ENCODE peak calls at places on chromosomes 13 and 19, in eight cellular contexts. T is thoracic aorta; D is brain microvascular endothelial cell; X is CD8-positive, alpha-beta T cell; N is uterus; M is left ventricle myocardium inferior; Z is breast epithelium; H is mesendoderm. L is an unnamed sample. For H3K27me3, the result is how much of the 10 kb centered on the place peaks cover.

GRCh38 chr19:35932291-35932936 is 3.8 kb upstream of the LRFN3 start:
- DNase-seq in T (no peak), D (no peak), X (no peak), N (no peak), M (no peak), Z (no peak), H (no peak), L (no peak)

GRCh38 chr13:91601273-91601672 is 202.9 kb downstream of the GPC5 start:
- DNase-seq in T (no peak), D (no peak), X (no peak), N (no peak), M (no peak), Z (no peak), H (no peak), L (no peak)

GRCh38 chr13:77583551-77583950 is 48.0 kb downstream of the SCEL start:
- DNase-seq in T (no peak), D (no peak), X (no peak), N (no peak), M (no peak), Z (no peak), H (no peak), L (no peak)

GRCh38 chr13:60095300-60095699 is 68.4 kb downstream of the DIAPH3 start:
- DNase-seq in T (no peak), D (no peak), X (no peak), N (no peak), M (no peak), Z (no peak), H (peak), L (no peak)

GRCh38 chr19:42092350-42092749 is 16.4 kb downstream of the ZNF574 start:
- DNase-seq in T (no peak), D (no peak), X (no peak), N (no peak), M (no peak), Z (no peak), H (peak), L (no peak)

GRCh38 chr19:13986348-13986904 is 19.7 kb downstream of the RFX1 start:
- DNase-seq in T (peak), D (peak), X (peak), N (peak), M (peak), Z (no peak), H (peak), L (no peak)

GRCh38 chr19:45506246-45506990 is 861 bp upstream of the VASP start:
- DNase-seq in T (peak), D (peak), X (peak), N (peak), M (peak), Z (peak), H (peak), L (peak)

GRCh38 chr19:23665651-23666410 is 21.2 kb downstream of the ZNF675 start:
- DNase-seq in T (no peak), D (no peak), X (no peak), N (no peak), M (no peak), Z (no peak), H (peak), L (no peak)

GRCh38 chr13:63448654-63449053 is 2033.0 kb upstream of the PCDH20 start:
- DNase-seq in T (no peak), D (no peak), X (no peak), N (no peak), M (no peak), Z (no peak), H (no peak), L (no peak)

GRCh38 chr19:2650515-2650914 is 52.0 kb downstream of the GNG7 start:
- DNase-seq in T (no peak), D (no peak), X (no peak), N (no peak), M (peak), Z (no peak), H (no peak), L (no peak)

GRCh38 chr19:22634450-22634827 is 315 bp downstream of the ZNF492 start:
- DNase-seq in T (no peak), D (no peak), X (no peak), N (no peak), M (no peak), Z (no peak), H (no peak), L (no peak)

GRCh38 chr19:30781519-30781918 is 409.3 kb downstream of the ZNF536 start:
- DNase-seq in T (no peak), D (no peak), X (no peak), N (no peak), M (peak), Z (no peak), H (no peak), L (peak)

GRCh38 chr13:92187378-92187989 is 789.1 kb downstream of the GPC5 start:
- DNase-seq in T (no peak), D (peak), X (no peak), N (no peak), M (no peak), Z (no peak), H (peak), L (peak)

GRCh38 chr13:28548872-28549271 is 53.9 kb upstream of the FLT1 start:
- DNase-seq in T (no peak), D (no peak), X (no peak), N (no peak), M (no peak), Z (no peak), H (peak), L (no peak)

GRCh38 chr13:59103004-59103768 is 1060.5 kb downstream of the DIAPH3 start:
- DNase-seq in T (no peak), D (no peak), X (no peak), N (no peak), M (no peak), Z (no peak), H (no peak), L (no peak)

GRCh38 chr13:100707818-100708740 is 33.5 kb upstream of the TMTC4 start:
- DNase-seq in T (no peak), D (no peak), X (no peak), N (no peak), M (no peak), Z (no peak), H (no peak), L (no peak)

DNA sequence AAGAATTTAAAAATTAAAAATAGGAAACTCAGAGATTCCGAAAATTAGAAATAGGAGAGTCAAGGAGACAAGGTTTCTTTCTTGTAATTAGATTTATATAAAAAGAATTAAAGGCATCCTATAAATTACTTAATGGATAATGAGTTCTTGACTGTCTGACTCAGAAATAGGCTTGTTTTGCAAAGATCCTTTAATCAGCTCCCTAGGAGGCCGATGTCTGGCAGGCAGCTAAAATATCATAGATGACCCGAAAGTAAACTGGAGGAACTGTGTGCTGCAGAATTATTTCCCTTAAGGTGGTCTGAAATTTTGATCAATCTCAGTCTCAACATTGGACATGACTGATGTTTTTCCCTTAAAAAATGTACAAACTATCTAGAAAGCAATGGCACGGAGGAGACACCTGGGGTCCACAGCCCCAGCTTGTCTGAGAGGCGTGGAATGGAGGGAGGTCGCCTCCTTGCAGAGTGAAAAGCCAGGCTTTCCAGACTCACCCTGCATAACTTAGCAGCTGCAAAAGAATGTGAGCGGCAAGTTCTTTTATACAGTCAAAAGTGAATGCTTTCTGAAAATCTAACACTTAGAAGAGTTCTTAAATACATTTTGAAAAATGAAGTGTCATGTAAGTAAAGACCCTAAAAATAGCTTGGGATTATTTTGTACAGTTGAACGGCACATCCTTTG is 44.7 kb downstream of the MBNL2 start:
- DNase-seq in T (no peak), D (peak), X (no peak), N (no peak), M (no peak), Z (no peak), H (peak), L (no peak)
- H3K27me3 ChIP-seq in T (under half), D (under half), X (under half), N (under half), M (under half), Z (under half), H (under half), L (under half)

GRCh38 chr13:99075268-99076191 is 97.7 kb upstream of the DOCK9 start:
- DNase-seq in T (no peak), D (no peak), X (no peak), N (no peak), M (no peak), Z (no peak), H (peak), L (no peak)
- H3K27ac ChIP-seq in T (no peak), D (no peak), X (peak), N (no peak), M (peak), Z (no peak), H (no peak), L (no peak)

DNA sequence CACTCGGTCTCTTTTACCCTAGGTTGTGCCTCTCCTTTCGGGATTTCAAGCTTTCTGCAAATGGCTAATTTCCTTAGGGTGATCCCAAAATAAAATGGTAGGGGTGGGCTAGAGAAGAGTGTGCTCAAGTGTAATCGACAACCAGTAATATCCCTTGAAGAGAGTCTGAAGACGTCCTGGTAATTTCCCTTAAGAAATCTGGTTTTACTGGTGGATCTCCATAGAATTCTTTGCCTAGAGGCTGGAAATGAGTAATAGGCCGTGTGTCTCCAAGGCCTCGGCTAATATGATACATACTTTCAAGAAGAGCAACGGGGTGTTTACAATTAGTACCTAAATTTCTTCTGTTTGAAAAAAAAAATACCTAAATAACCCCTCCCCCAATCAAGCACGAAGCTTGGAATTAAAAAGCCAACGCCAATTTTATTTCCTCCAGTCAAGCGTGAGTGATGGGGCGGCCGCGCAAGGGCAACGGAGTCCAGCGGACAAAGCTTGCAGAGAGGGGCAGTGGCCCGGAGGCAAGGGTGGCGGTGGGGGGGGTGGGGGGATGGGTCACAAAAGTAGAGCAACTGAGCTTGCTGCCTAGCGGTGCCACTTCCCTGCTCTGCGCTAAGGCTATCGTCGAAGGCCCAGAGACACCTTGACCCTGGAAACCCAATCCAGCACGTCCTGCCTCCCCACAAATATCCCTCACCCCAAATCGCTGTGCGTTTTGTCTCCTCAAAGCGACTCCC is 7.8 kb downstream of the SOX21 start:
- DNase-seq in T (no peak), D (no peak), X (no peak), N (no peak), M (no peak), Z (no peak), H (no peak), L (no peak)
- H3K4me3 ChIP-seq in T (no peak), D (no peak), X (no peak), N (no peak), M (no peak), Z (no peak), H (no peak), L (no peak)

DNA sequence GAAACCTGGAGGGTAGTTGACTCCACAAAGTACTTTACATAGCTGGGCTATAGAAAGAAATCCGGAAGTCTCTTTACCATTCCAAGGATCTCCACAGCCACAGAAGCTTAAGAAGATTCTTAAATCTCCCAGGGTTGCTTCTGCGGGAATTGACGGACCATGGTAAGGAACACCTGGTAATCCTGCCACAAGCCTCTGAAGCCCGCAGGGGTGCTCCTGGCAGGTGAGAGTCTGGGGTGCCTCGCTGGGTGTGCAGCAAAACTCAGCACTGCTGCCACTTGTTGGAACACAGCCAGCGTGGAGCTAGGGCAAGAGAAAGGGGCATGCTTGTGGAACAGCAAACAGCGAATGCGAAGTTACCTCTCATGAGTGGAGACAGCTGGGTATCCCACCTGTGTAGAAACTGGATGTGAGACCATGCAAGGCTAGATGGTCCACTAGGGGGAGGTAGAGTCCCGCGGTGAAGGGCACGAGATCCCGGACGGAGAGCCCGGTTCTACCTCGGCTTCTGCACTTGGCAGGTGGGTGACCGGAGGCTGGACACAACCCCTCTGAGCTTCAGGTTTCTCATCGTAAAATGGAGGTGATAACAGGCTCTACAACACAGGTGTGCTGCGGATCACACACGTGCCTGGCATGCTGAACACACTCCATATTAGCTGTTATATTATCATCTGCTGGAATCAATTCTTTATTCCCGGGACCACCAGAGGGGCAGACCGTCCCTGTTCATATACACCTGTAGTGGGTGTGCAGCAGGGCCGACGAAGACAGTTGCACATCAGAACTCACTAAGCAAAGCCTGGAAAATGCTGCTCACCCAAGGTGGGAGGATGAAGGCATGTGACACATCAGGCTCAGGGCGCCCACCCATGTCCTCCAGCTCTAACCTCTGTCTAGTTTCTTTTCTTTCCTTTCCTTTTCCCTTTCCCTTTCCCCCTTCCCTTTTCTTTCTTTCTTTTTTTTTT is 24.1 kb upstream of the UBAC2 start:
- DNase-seq in T (no peak), D (peak), X (peak), N (peak), M (peak), Z (peak), H (peak), L (peak)
- H3K27me3 ChIP-seq in T (under half), D (under half), X (under half), N (under half), M (half or more), Z (under half), H (under half), L (under half)

DNA sequence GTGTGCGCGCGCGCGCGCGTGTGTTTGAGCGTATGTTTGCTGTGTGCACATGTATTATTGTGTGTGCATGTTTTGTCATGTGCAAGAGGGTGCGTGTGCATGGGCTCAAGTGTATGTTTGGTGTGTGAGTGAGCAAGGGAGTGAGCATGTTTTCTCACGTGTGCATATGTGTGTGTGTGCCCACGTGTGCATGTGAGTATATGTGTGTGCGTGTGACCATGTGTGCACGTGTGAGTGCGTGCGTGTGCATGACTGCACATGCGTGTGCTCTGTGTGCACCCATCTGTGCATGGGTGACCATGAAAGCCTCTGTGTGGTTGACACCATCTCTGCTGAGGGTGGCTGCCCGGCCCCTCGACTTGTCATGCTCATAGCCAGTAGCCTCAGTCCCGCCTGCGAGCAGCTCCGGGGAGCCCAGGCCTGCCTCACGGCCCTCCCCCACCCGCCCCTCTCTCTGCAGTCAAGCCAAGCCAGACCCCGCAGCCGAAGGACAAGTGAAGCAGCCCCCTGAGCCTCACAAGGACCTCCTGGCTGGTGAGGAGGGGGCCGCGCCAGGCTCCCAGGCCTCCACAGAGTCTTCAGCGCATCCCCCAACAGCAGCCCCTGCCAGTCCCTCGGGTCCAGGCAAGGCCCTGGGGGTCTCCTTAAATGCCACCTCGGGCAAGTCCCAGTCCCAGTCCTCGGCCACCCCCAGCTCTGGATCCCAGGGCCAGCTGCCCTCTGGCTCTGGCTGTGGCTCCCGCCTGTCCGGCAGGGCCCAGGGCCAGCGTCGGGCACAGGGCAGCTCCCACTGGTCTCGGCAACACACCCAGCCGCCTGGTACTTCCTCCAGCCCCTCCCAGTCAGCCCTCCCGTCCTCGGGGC is 6.0 kb downstream of the REEP6 start:
- DNase-seq in T (no peak), D (no peak), X (no peak), N (no peak), M (no peak), Z (no peak), H (no peak), L (no peak)
- H3K27ac ChIP-seq in T (no peak), D (no peak), X (no peak), N (no peak), M (no peak), Z (no peak), H (no peak), L (no peak)

GRCh38 chr19:46620716-46621115 is 4.2 kb downstream of the PTGIR start:
- DNase-seq in T (no peak), D (peak), X (no peak), N (no peak), M (no peak), Z (no peak), H (no peak), L (no peak)
- H3K4me3 ChIP-seq in T (peak), D (no peak), X (no peak), N (no peak), M (peak), Z (peak), H (no peak), L (no peak)

DNA sequence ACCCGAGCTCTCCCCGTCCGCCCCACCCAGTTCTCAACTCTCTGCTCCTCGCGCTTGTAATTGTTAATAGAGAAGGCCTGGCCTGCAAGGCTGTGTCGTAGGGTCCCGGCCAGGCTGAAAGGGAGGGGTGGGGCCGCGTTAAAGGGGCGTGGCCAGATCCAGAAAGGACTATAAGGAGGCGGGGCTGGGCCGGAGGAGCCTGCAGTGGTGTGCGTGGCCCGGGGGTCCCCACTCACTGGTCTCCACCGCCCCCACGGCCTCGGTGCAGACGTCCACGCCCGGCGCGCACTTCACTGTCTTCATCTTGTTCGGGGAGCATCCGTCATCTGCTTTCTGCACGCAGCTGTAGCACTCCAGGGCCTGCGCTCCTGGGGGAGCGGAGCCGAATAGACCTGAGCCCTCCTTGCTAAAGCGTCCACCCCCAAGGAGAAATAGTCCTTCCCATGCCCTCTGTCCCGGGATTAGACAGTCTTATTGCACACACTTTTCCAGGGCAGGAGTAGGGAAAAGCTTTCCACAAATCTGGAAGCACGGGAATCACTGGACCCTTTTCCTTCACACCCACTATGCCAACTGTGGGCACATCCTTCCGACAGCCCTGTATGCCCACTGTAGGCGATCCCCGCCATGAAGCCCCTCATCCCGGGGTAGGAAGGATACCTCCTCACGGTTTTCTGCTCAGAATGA is 1.2 kb downstream of the LYPD3 start:
- DNase-seq in T (peak), D (no peak), X (no peak), N (peak), M (peak), Z (peak), H (no peak), L (no peak)
- H3K27me3 ChIP-seq in T (under half), D (under half), X (under half), N (under half), M (under half), Z (under half), H (under half), L (under half)

GRCh38 chr19:19338082-19338481 is 17.5 kb downstream of the MAU2 start:
- DNase-seq in T (no peak), D (no peak), X (no peak), N (no peak), M (no peak), Z (no peak), H (no peak), L (no peak)

GRCh38 chr19:19334989-19335344 is 14.3 kb downstream of the MAU2 start:
- DNase-seq in T (no peak), D (no peak), X (no peak), N (no peak), M (no peak), Z (no peak), H (no peak), L (no peak)

GRCh38 chr19:19336597-19336996 is 16.0 kb downstream of the MAU2 start:
- DNase-seq in T (no peak), D (no peak), X (no peak), N (no peak), M (no peak), Z (no peak), H (no peak), L (no peak)

GRCh38 chr19:19335408-19336158 is 15.0 kb downstream of the MAU2 start:
- DNase-seq in T (no peak), D (no peak), X (no peak), N (no peak), M (no peak), Z (no peak), H (no peak), L (no peak)

DNA sequence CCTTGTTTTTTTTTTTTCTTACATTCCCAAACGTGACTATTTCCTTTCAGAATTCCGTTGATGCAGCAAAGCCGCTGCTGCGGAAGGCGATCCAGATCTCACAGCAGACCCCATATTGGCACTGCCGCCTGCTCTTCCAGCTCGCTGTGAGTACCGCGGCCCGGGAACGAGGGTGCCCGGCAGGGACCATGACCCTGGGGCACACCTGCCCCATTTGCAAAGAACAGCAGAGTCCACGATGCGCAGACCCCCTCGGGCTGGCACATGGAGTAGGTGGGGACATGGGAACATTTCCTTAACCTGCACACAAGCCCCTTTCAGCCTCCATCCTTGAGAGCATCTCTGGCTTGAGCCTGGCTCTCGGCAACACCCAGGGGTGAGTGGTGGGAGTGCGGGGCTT is 16.5 kb downstream of the MAU2 start:
- DNase-seq in T (no peak), D (no peak), X (no peak), N (no peak), M (no peak), Z (no peak), H (no peak), L (no peak)
- H3K27ac ChIP-seq in T (no peak), D (no peak), X (no peak), N (no peak), M (no peak), Z (no peak), H (no peak), L (no peak)